ENCODE peak calls at places on chromosomes 3 and 15, in four cellular contexts. C, U, W and V are unnamed samples.

GRCh38 chr15:97858278-97858677 is 102.2 kb upstream of the ARRDC4 start:
- DNase-seq in U (no peak), W (no peak), C (no peak), V (no peak)

GRCh38 chr3:136209921-136210320 is 13.8 kb upstream of the MSL2 start:
- DNase-seq in W (no peak), C (no peak), U (no peak), V (no peak)

GRCh38 chr3:26763723-26764122 is 141.2 kb downstream of the LRRC3B start:
- DNase-seq in C (no peak), W (no peak), U (no peak), V (no peak)

GRCh38 chr3:43693594-43693993 is 2.9 kb downstream of the ABHD5 start:
- DNase-seq in W (no peak), U (no peak), C (no peak), V (no peak)

GRCh38 chr3:44058022-44058867 is 183.4 kb upstream of the TOPAZ1 start:
- DNase-seq in C (peak; percentile 53), U (no peak), W (no peak), V (no peak)

GRCh38 chr3:157572559-157573270 is 69.5 kb upstream of the VEPH1 start:
- DNase-seq in C (no peak), U (peak; percentile 46), W (no peak), V (no peak)

GRCh38 chr3:169822983-169823382 is 10.3 kb upstream of the LRRC34 start:
- DNase-seq in C (no peak), W (no peak), U (no peak), V (no peak)

GRCh38 chr15:63111481-63111880 is 10.2 kb upstream of the LACTB start:
- DNase-seq in U (no peak), W (no peak), C (no peak), V (no peak)

GRCh38 chr3:30480587-30480986 is 125.8 kb upstream of the TGFBR2 start:
- DNase-seq in C (no peak), U (no peak), W (no peak), V (no peak)

GRCh38 chr15:56857828-56858227 is 60.6 kb upstream of the TCF12 start:
- DNase-seq in U (no peak), C (no peak), W (no peak), V (no peak)
- TF ChIP-seq CTCF in U (no peak), C (no peak), W (no peak), V (no peak)

DNA sequence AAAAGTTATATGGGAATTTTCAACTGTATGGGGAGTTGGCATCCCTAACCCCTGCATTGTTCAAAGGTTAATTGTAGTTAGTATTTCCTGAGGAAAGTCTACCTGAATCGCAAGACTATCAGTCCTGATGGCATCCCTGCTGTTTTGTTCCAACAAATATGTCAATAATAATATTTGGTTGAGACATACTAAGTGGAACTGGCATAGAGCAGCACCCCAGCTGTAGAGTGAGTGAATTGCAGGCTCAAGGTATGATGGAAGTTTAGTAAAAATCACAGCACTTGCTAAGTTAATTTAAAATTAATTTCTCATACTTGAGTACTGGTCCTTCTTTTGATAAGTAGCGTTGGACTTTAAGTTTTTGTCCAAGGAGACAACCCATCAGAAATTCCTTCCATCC is 18.0 kb upstream of the COMMD2 start:
- DNase-seq in U (no peak), C (no peak), W (no peak), V (no peak)
- TF ChIP-seq CTCF in U (no peak), C (no peak), W (no peak), V (no peak)

DNA sequence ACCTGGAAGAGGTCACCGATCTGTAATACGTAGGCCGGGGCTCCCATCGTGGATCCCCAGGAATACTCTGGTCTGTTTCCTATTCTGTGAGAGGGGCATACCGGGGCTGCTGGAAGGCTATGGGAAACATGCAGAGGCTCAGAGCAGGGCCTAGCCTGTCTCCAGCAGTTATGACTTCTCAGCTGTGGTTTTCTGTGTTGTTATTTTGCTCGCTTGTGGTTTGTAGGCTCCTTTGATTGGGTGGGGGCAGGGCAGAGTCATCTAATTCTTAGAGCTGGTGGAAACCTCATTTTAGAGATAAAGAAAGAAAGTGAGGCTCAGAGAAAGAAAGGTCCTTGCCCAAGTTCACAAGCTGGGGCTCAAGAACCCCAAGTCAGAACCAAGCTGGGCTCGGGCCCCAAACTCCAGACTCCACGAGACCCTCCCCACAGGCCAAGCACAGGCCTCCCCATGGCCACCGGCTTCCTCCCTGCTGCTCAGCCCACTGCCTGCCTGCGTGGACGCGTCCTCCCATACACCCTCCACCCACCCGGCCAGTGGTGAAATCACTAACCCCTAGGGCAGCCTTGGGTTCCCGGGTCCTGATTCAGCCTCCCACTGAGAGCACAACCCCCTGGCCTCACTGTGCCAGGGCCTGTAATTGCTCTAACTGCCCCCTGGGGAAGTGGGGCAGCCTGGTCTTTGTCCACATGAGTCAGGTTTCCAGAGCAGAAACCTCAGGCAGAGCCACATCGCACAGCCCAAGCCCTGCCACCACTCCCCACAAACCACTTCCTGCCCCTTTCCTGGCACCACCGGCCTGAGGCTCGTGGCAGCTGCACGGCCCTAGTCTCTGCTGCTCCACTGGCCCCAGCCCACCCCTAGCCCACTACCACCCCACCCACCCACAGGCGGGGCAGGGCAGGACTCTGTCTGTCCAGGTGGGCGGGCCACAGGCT is 270.8 kb downstream of the UACA start:
- DNase-seq in U (peak; percentile 95), C (peak; percentile 19), W (no peak), V (no peak)
- TF ChIP-seq CTCF in U (no peak), C (no peak), W (no peak), V (peak; percentile 27)

GRCh38 chr3:171569571-171570132 is 109.4 kb upstream of the TNIK start:
- DNase-seq in W (no peak), C (no peak), U (no peak), V (no peak)
- TF ChIP-seq CTCF in W (no peak), C (no peak), U (no peak), V (no peak)

GRCh38 chr3:23368731-23369130 is 165.6 kb downstream of the UBE2E2 start:
- DNase-seq in W (no peak), U (no peak), C (no peak), V (no peak)

GRCh38 chr3:23359116-23359515 is 156.0 kb downstream of the UBE2E2 start:
- DNase-seq in W (no peak), U (no peak), C (no peak), V (no peak)

DNA sequence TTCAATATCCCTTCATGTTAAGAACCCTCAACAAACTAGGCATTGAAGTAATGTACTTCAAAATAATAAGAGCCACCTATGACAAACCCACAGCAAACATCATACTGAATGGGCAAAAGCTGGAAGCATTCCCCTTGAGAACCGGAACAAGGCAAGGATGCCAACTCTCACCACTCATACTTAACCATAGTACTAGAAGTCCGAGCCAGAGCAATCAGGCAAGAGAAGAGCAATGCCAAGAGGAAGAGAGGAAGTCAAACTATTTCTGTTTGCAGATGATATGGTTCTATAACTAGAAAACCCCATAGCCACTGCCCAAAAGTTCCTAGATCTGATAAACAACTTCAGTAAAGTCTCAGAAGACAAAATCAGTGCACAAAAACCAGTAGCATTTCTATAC is 161.9 kb downstream of the UBE2E2 start:
- DNase-seq in C (no peak), W (no peak), U (no peak), V (no peak)
- TF ChIP-seq CTCF in C (no peak), W (no peak), U (no peak), V (no peak)

GRCh38 chr3:39812537-39812936 is 3.1 kb downstream of the MYRIP start:
- DNase-seq in C (peak; percentile 35), U (no peak), W (no peak), V (no peak)
- TF ChIP-seq CTCF in C (peak; percentile 55), U (no peak), W (peak; percentile 15), V (peak; percentile 69)

DNA sequence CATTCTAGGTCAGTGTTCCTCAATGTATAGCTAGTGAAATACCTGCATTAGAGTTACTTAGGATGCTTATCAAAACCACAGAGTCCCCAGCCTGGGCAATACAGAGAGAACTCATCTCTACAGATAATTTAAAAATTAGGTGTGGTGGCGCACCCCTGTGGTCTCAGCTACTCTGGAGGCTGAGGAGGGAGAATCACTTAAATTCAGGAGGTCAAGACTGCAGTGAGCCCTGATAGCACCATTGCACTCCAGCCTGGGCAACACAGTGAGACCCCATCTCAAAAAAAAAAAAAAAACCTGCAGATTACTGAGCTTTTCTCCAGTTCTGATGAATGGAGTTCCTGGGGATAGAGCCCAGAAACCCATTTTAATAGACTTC is 10.1 kb upstream of the MINDY2 start:
- DNase-seq in U (no peak), C (no peak), W (no peak), V (no peak)
- TF ChIP-seq CTCF in U (no peak), C (no peak), W (no peak), V (no peak)

GRCh38 chr3:155491696-155492095 is 198.2 kb upstream of the STRIT1 start:
- DNase-seq in C (no peak), W (no peak), U (no peak), V (no peak)
- TF ChIP-seq CTCF in C (no peak), W (no peak), U (no peak), V (peak; percentile 19)

GRCh38 chr3:40243056-40243455 is 66.5 kb upstream of the EIF1B start:
- DNase-seq in W (no peak), C (no peak), U (no peak), V (no peak)

GRCh38 chr3:40240921-40241320 is 68.6 kb upstream of the EIF1B start:
- DNase-seq in W (no peak), C (no peak), U (peak; percentile 21), V (no peak)

GRCh38 chr3:40237159-40237558 is 72.3 kb upstream of the EIF1B start:
- DNase-seq in W (no peak), U (no peak), C (no peak), V (no peak)

GRCh38 chr3:40242638-40243037 is 66.9 kb upstream of the EIF1B start:
- DNase-seq in U (no peak), C (no peak), W (no peak), V (no peak)

GRCh38 chr3:40237892-40238571 is 71.5 kb upstream of the EIF1B start:
- DNase-seq in C (peak; percentile 12), W (no peak), U (no peak), V (no peak)
- TF ChIP-seq CTCF in C (peak; percentile 36), W (peak; percentile 11), U (no peak), V (peak; percentile 32)